ENCODE peak calls at places on chromosomes 16 and 17, in six cellular contexts. X, C, M, U, T and Q are unnamed samples.

GRCh38 chr16:2087426-2088191 is 39.8 kb downstream of the TSC2 start:
- DNase-seq in X (no peak), C (no peak), M (no peak), U (no peak), T (no peak), Q (no peak)

GRCh38 chr16:56792960-56793359 is 63.0 kb downstream of the NUP93 start:
- DNase-seq in X (no peak), C (no peak), M (no peak), U (no peak), T (no peak), Q (no peak)

GRCh38 chr17:80948091-80948960 is 43.3 kb upstream of the CHMP6 start:
- DNase-seq in X (no peak), C (no peak), M (no peak), U (no peak), T (no peak), Q (no peak)

GRCh38 chr16:11101695-11102522 is 154.1 kb downstream of the SOCS1 start:
- DNase-seq in X (no peak), C (no peak), M (no peak), U (no peak), T (no peak), Q (no peak)

GRCh38 chr17:77214743-77215142 is 74.0 kb downstream of the SEC14L1 start:
- DNase-seq in X (no peak), C (no peak), M (no peak), U (no peak), T (peak), Q (no peak)

GRCh38 chr16:59510008-59510424 is 775.9 kb upstream of the GOT2 start:
- DNase-seq in X (no peak), C (no peak), M (no peak), U (no peak), T (no peak), Q (no peak)

GRCh38 chr16:49640606-49641005 is 215.3 kb downstream of the ZNF423 start:
- DNase-seq in X (no peak), C (no peak), M (no peak), U (no peak), T (no peak), Q (no peak)

GRCh38 chr17:79857095-79857494 is 17.9 kb upstream of the CBX4 start:
- DNase-seq in X (no peak), C (no peak), M (no peak), U (no peak), T (no peak), Q (no peak)

GRCh38 chr17:45246861-45247428 is 14.9 kb downstream of the SPATA32 start:
- DNase-seq in X (no peak), C (no peak), M (no peak), U (no peak), T (peak), Q (no peak)
- TF ChIP-seq CTCF in X (peak), C (peak), M (no peak), U (peak), T (peak), Q (peak)

DNA sequence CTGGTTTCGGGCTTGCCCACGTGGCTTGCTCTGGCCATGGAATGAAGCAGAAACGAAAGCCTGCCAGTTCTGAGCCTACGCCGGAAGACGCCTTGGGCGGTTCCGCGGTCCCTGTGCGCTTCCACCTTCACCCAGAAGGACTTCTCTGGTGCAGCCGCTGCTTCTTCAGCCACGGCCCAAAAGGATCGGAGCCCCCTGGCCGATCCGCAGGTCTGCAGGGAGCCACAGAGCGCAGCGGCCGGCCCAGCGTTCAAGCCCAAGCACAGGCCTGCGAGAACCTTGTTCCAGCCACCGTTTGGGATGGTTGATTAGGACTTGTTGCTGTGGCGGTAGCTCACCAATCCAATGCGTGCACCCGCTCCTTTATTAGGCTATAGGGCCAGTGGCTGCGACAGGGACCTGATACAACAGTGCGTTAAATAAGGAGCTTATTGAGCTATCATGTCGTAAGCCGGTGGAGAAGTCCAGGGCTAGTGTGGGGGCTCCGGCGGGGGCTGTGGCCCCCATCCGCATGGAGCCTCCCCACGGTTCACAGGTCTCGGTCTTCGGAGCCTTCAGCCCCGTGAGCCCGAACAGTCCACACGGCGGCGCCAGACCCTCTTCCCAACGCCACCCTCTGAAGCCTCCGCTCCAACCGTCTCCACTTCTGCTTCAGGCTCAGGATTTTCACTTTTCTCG is 10.2 kb upstream of the MPP2 start:
- DNase-seq in X (no peak), C (peak), M (peak), U (no peak), T (peak), Q (no peak)
- TF ChIP-seq CTCF in X (peak), C (peak), M (peak), U (no peak), T (peak), Q (no peak)

GRCh38 chr17:44310188-44310587 is 1.8 kb downstream of the RUNDC3A start:
- DNase-seq in X (no peak), C (no peak), M (no peak), U (no peak), T (no peak), Q (no peak)

GRCh38 chr17:44308865-44309264 is 464 bp downstream of the RUNDC3A start:
- DNase-seq in X (no peak), C (no peak), M (no peak), U (no peak), T (no peak), Q (no peak)

GRCh38 chr17:44310612-44311376 is 2.4 kb downstream of the RUNDC3A start:
- DNase-seq in X (no peak), C (no peak), M (no peak), U (no peak), T (no peak), Q (no peak)

GRCh38 chr17:44308320-44308818 is at the start of gene RUNDC3A:
- DNase-seq in X (peak), C (peak), M (peak), U (peak), T (peak), Q (peak)

GRCh38 chr17:44309472-44309871 is 1.1 kb downstream of the RUNDC3A start:
- DNase-seq in X (no peak), C (no peak), M (no peak), U (no peak), T (no peak), Q (no peak)
- TF ChIP-seq CTCF in X (no peak), C (no peak), M (no peak), U (no peak), T (no peak), Q (no peak)

DNA sequence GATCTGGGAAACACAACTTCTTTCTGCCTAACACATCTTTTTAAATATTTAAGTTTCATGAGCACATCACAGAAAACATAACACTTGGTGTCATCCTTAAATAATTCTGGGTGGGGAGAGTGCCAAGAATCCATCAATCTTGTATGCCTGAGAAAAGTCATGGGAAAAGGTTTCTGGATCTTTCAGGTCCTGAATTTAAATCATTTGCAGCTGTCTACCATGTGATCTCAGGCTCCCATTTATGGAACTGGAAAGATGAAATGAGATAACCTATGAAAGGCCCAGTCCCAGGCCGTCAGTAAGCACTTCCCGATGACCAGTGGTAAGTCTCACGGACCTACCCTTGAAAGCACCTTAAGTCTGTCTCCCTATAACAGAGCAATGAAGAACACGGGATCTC is 15.1 kb downstream of the CDH11 start:
- DNase-seq in X (no peak), C (no peak), M (no peak), U (no peak), T (no peak), Q (no peak)
- TF ChIP-seq CTCF in X (no peak), C (no peak), M (no peak), U (no peak), T (no peak), Q (no peak)

DNA sequence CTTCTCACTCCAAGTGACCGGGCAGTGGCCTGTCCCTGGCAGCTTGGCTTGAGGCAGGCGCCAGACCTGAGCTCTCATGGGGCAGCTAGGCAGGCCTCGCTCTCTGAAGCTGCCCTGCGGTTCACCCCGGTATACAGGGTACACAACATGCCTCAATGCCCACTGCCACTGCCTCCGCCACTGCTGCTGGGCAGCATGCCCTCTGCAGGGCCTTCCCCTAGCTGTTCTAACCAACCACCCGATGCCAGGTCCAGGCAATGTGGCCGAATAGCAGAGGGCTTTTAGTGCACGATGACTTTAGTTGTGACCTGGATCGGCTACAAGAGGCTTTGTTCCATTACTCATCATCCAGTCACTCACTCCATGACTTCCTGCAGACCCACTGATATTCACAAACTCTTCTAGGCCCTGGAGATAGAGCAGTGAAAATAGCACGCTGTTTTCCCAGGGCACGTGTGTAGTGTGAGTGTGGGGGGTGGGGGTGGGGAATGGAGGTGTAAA is 19.7 kb downstream of the CDC42EP4 start:
- DNase-seq in X (no peak), C (no peak), M (no peak), U (no peak), T (no peak), Q (no peak)
- TF ChIP-seq CTCF in X (no peak), C (no peak), M (no peak), U (no peak), T (no peak), Q (no peak)

GRCh38 chr17:58002154-58002553 is 4.9 kb downstream of the SRSF1 start:
- DNase-seq in X (no peak), C (no peak), M (no peak), U (no peak), T (no peak), Q (no peak)
- TF ChIP-seq CTCF in X (no peak), C (no peak), M (no peak), U (no peak), T (no peak), Q (peak)

GRCh38 chr16:85859818-85860125 is 39.2 kb upstream of the IRF8 start:
- DNase-seq in X (no peak), C (no peak), M (no peak), U (no peak), T (no peak), Q (no peak)
- TF ChIP-seq CTCF in X (no peak), C (no peak), M (no peak), U (no peak), T (no peak), Q (no peak)

GRCh38 chr17:4500188-4500565 is 1.5 kb downstream of the SPNS2 start:
- DNase-seq in X (no peak), C (no peak), M (no peak), U (no peak), T (no peak), Q (no peak)
- TF ChIP-seq CTCF in X (no peak), C (no peak), M (no peak), U (no peak), T (no peak), Q (no peak)

DNA sequence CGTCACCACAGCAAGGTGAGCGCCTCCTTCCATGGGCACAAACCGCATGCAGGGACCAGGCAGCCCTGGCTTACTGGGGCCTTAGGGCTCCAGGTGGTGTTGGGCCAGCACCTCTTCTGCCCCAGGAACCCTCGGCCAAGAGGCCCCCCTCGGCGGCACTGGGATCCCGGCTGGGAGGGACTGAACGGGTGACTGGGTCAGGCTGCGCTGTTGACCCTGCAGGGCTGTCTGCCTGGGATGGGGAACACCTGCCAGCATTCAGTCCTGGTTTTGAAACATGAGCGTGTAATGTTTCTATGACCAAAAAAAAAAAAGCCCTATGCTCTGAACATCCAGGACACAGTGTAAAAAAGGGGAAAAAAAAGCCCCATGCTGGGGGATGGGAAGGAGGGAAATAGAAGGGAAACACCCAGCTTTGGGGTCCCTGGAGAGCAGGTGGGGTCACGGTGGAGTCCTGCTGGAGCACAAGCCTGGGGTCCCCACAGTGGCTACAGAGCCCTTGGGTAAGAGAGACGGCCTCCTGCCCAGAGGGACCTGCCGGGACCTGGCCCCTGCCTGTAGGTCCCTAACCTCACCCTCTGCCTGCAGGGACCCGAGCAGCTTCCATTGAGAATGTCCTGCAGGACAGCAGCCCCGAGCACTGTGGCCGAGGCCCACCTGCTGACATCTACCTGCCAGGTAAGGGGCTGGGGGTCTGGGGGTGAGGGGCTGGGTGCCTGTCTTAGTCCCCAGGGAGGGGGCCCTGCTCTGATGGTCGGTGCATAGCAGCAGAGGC is 9.9 kb upstream of the NUDT16L1 start:
- DNase-seq in X (no peak), C (no peak), M (no peak), U (no peak), T (no peak), Q (no peak)
- TF ChIP-seq CTCF in X (no peak), C (peak), M (no peak), U (no peak), T (no peak), Q (no peak)